ENCODE peak calls at places on chromosomes 13 and 19, in eight cellular contexts. One of them, this sample, is unnamed.

GRCh38 chr13:51726446-51727185 is 77.3 kb downstream of the DHRS12 start:
- DNase-seq in cardiac muscle cell: peak
- DNase-seq in WTC11: no peak
- DNase-seq in fibroblast of mammary gland: peak
- DNase-seq in coronary artery: no peak
- DNase-seq in body of pancreas: no peak
- DNase-seq in fibroblast of lung: peak
- DNase-seq in mammary epithelial cell: no peak
- DNase-seq in this sample: no peak

GRCh38 chr13:78610381-78610883 is 7.1 kb upstream of the POU4F1 start:
- DNase-seq in coronary artery: no peak
- DNase-seq in body of pancreas: no peak
- DNase-seq in fibroblast of mammary gland: peak
- DNase-seq in mammary epithelial cell: no peak
- DNase-seq in WTC11: no peak
- DNase-seq in fibroblast of lung: peak
- DNase-seq in cardiac muscle cell: peak
- DNase-seq in this sample: no peak

GRCh38 chr19:653425-653824 is 9.6 kb downstream of the RNF126 start:
- DNase-seq in fibroblast of mammary gland: no peak
- DNase-seq in fibroblast of lung: no peak
- DNase-seq in coronary artery: no peak
- DNase-seq in cardiac muscle cell: no peak
- DNase-seq in WTC11: no peak
- DNase-seq in mammary epithelial cell: no peak
- DNase-seq in body of pancreas: no peak
- DNase-seq in this sample: no peak

GRCh38 chr13:95355491-95355890 is 54.2 kb upstream of the ABCC4 start:
- DNase-seq in fibroblast of mammary gland: peak
- DNase-seq in WTC11: no peak
- DNase-seq in cardiac muscle cell: peak
- DNase-seq in body of pancreas: no peak
- DNase-seq in mammary epithelial cell: peak
- DNase-seq in fibroblast of lung: peak
- DNase-seq in coronary artery: no peak
- DNase-seq in this sample: no peak

GRCh38 chr13:89982406-89983085 is 1364.9 kb upstream of the MIR17HG start:
- DNase-seq in cardiac muscle cell: peak
- DNase-seq in mammary epithelial cell: no peak
- DNase-seq in body of pancreas: no peak
- DNase-seq in coronary artery: no peak
- DNase-seq in WTC11: no peak
- DNase-seq in fibroblast of mammary gland: peak
- DNase-seq in fibroblast of lung: peak
- DNase-seq in this sample: no peak

GRCh38 chr13:43057653-43058317 is 34.4 kb downstream of the DNAJC15 start:
- DNase-seq in fibroblast of mammary gland: no peak
- DNase-seq in fibroblast of lung: peak
- DNase-seq in mammary epithelial cell: no peak
- DNase-seq in WTC11: peak
- DNase-seq in cardiac muscle cell: peak
- DNase-seq in body of pancreas: no peak
- DNase-seq in coronary artery: no peak
- DNase-seq in this sample: no peak

GRCh38 chr13:88461272-88462009 is 790.3 kb downstream of the SLITRK5 start:
- DNase-seq in fibroblast of mammary gland: no peak
- DNase-seq in coronary artery: no peak
- DNase-seq in fibroblast of lung: no peak
- DNase-seq in body of pancreas: no peak
- DNase-seq in cardiac muscle cell: no peak
- DNase-seq in WTC11: peak
- DNase-seq in mammary epithelial cell: no peak
- DNase-seq in this sample: no peak

GRCh38 chr13:36088001-36088400 is 43.2 kb downstream of the DCLK1 start:
- DNase-seq in mammary epithelial cell: peak
- DNase-seq in cardiac muscle cell: no peak
- DNase-seq in fibroblast of mammary gland: peak
- DNase-seq in WTC11: no peak
- DNase-seq in coronary artery: no peak
- DNase-seq in fibroblast of lung: no peak
- DNase-seq in body of pancreas: no peak
- DNase-seq in this sample: no peak

GRCh38 chr13:27854606-27855005 is 62.3 kb downstream of the GSX1 start:
- DNase-seq in mammary epithelial cell: no peak
- DNase-seq in WTC11: no peak
- DNase-seq in fibroblast of lung: no peak
- DNase-seq in body of pancreas: no peak
- DNase-seq in coronary artery: no peak
- DNase-seq in fibroblast of mammary gland: no peak
- DNase-seq in cardiac muscle cell: no peak
- DNase-seq in this sample: no peak

GRCh38 chr13:99336750-99337149 is 29.6 kb upstream of the GPR183 start:
- DNase-seq in cardiac muscle cell: no peak
- DNase-seq in mammary epithelial cell: no peak
- DNase-seq in body of pancreas: no peak
- DNase-seq in fibroblast of mammary gland: no peak
- DNase-seq in fibroblast of lung: no peak
- DNase-seq in coronary artery: no peak
- DNase-seq in WTC11: no peak
- DNase-seq in this sample: no peak

GRCh38 chr13:30757026-30757425 is 21.7 kb downstream of the ALOX5AP start:
- DNase-seq in cardiac muscle cell: peak
- DNase-seq in fibroblast of lung: no peak
- DNase-seq in WTC11: no peak
- DNase-seq in body of pancreas: no peak
- DNase-seq in coronary artery: peak
- DNase-seq in fibroblast of mammary gland: no peak
- DNase-seq in mammary epithelial cell: no peak
- DNase-seq in this sample: no peak

GRCh38 chr13:32969516-32969941 is 46.7 kb upstream of the KL start:
- DNase-seq in fibroblast of mammary gland: peak
- DNase-seq in body of pancreas: no peak
- DNase-seq in cardiac muscle cell: peak
- DNase-seq in mammary epithelial cell: no peak
- DNase-seq in fibroblast of lung: peak
- DNase-seq in coronary artery: no peak
- DNase-seq in WTC11: no peak
- DNase-seq in this sample: no peak

GRCh38 chr13:93522486-93522885 is 295.9 kb downstream of the GPC6 start:
- DNase-seq in mammary epithelial cell: no peak
- DNase-seq in WTC11: no peak
- DNase-seq in fibroblast of lung: no peak
- DNase-seq in coronary artery: no peak
- DNase-seq in body of pancreas: no peak
- DNase-seq in fibroblast of mammary gland: peak
- DNase-seq in cardiac muscle cell: peak
- DNase-seq in this sample: no peak

GRCh38 chr19:35139618-35139943 is 957 bp downstream of the FXYD1 start:
- DNase-seq in coronary artery: no peak
- DNase-seq in fibroblast of mammary gland: no peak
- DNase-seq in body of pancreas: no peak
- DNase-seq in cardiac muscle cell: no peak
- DNase-seq in WTC11: no peak
- DNase-seq in mammary epithelial cell: no peak
- DNase-seq in fibroblast of lung: no peak
- DNase-seq in this sample: no peak

GRCh38 chr19:35609881-35610353 is 2.6 kb upstream of the HAUS5 start:
- DNase-seq in fibroblast of lung: no peak
- DNase-seq in fibroblast of mammary gland: no peak
- DNase-seq in mammary epithelial cell: no peak
- DNase-seq in cardiac muscle cell: no peak
- DNase-seq in body of pancreas: no peak
- DNase-seq in coronary artery: no peak
- DNase-seq in WTC11: no peak
- DNase-seq in this sample: no peak

GRCh38 chr13:25882732-25883357 is 169.0 kb downstream of the SHISA2 start:
- DNase-seq in coronary artery: no peak
- DNase-seq in WTC11: no peak
- DNase-seq in cardiac muscle cell: no peak
- DNase-seq in fibroblast of lung: no peak
- DNase-seq in fibroblast of mammary gland: no peak
- DNase-seq in body of pancreas: no peak
- DNase-seq in mammary epithelial cell: no peak
- DNase-seq in this sample: no peak

GRCh38 chr19:38944981-38945506 is 14.3 kb downstream of the MRPS12 start:
- DNase-seq in fibroblast of lung: no peak
- DNase-seq in fibroblast of mammary gland: peak
- DNase-seq in WTC11: peak
- DNase-seq in mammary epithelial cell: no peak
- DNase-seq in cardiac muscle cell: no peak
- DNase-seq in coronary artery: no peak
- DNase-seq in body of pancreas: no peak
- DNase-seq in this sample: peak

GRCh38 chr13:30616927-30617314 is 799 bp upstream of the USPL1 start:
- DNase-seq in cardiac muscle cell: peak
- DNase-seq in fibroblast of mammary gland: peak
- DNase-seq in fibroblast of lung: peak
- DNase-seq in body of pancreas: peak
- DNase-seq in coronary artery: peak
- DNase-seq in mammary epithelial cell: peak
- DNase-seq in WTC11: no peak
- DNase-seq in this sample: no peak

GRCh38 chr19:6235031-6235951 is 44.5 kb downstream of the MLLT1 start:
- DNase-seq in body of pancreas: no peak
- DNase-seq in fibroblast of mammary gland: no peak
- DNase-seq in cardiac muscle cell: no peak
- DNase-seq in fibroblast of lung: no peak
- DNase-seq in coronary artery: no peak
- DNase-seq in WTC11: no peak
- DNase-seq in mammary epithelial cell: no peak
- DNase-seq in this sample: no peak

GRCh38 chr19:6232567-6232966 is 47.2 kb downstream of the MLLT1 start:
- DNase-seq in fibroblast of lung: peak
- DNase-seq in WTC11: no peak
- DNase-seq in mammary epithelial cell: peak
- DNase-seq in cardiac muscle cell: peak
- DNase-seq in body of pancreas: no peak
- DNase-seq in coronary artery: no peak
- DNase-seq in fibroblast of mammary gland: peak
- DNase-seq in this sample: no peak

GRCh38 chr19:6234527-6234926 is 45.2 kb downstream of the MLLT1 start:
- DNase-seq in cardiac muscle cell: no peak
- DNase-seq in mammary epithelial cell: no peak
- DNase-seq in fibroblast of mammary gland: no peak
- DNase-seq in body of pancreas: no peak
- DNase-seq in fibroblast of lung: no peak
- DNase-seq in WTC11: no peak
- DNase-seq in coronary artery: no peak
- DNase-seq in this sample: no peak

GRCh38 chr19:6233827-6234511 is 45.8 kb downstream of the MLLT1 start:
- DNase-seq in WTC11: no peak
- DNase-seq in body of pancreas: no peak
- DNase-seq in cardiac muscle cell: peak
- DNase-seq in fibroblast of lung: no peak
- DNase-seq in coronary artery: no peak
- DNase-seq in mammary epithelial cell: no peak
- DNase-seq in fibroblast of mammary gland: peak
- DNase-seq in this sample: no peak

GRCh38 chr19:6233051-6233826 is 46.5 kb downstream of the MLLT1 start:
- DNase-seq in WTC11: no peak
- DNase-seq in fibroblast of mammary gland: peak
- DNase-seq in body of pancreas: peak
- DNase-seq in mammary epithelial cell: no peak
- DNase-seq in fibroblast of lung: peak
- DNase-seq in coronary artery: no peak
- DNase-seq in cardiac muscle cell: peak
- DNase-seq in this sample: no peak
- TF ChIP-seq CTCF in WTC11: no peak
- TF ChIP-seq CTCF in fibroblast of mammary gland: no peak
- TF ChIP-seq CTCF in body of pancreas: peak
- TF ChIP-seq CTCF in mammary epithelial cell: no peak
- TF ChIP-seq CTCF in fibroblast of lung: no peak
- TF ChIP-seq CTCF in coronary artery: no peak
- TF ChIP-seq CTCF in cardiac muscle cell: no peak
- TF ChIP-seq CTCF in this sample: no peak

GRCh38 chr13:77002590-77003190 is 10.8 kb downstream of the CLN5 start:
- DNase-seq in mammary epithelial cell: peak
- DNase-seq in WTC11: no peak
- DNase-seq in coronary artery: no peak
- DNase-seq in fibroblast of mammary gland: peak
- DNase-seq in body of pancreas: no peak
- DNase-seq in fibroblast of lung: peak
- DNase-seq in cardiac muscle cell: peak
- DNase-seq in this sample: no peak
- TF ChIP-seq CTCF in mammary epithelial cell: peak
- TF ChIP-seq CTCF in WTC11: peak
- TF ChIP-seq CTCF in coronary artery: peak
- TF ChIP-seq CTCF in fibroblast of mammary gland: peak
- TF ChIP-seq CTCF in body of pancreas: peak
- TF ChIP-seq CTCF in fibroblast of lung: peak
- TF ChIP-seq CTCF in cardiac muscle cell: peak
- TF ChIP-seq CTCF in this sample: peak

GRCh38 chr19:20247016-20247683 is 80.1 kb downstream of the ZNF486 start:
- DNase-seq in WTC11: peak
- DNase-seq in body of pancreas: peak
- DNase-seq in mammary epithelial cell: peak
- DNase-seq in fibroblast of mammary gland: peak
- DNase-seq in coronary artery: no peak
- DNase-seq in cardiac muscle cell: peak
- DNase-seq in fibroblast of lung: peak
- DNase-seq in this sample: peak
- TF ChIP-seq CTCF in WTC11: peak
- TF ChIP-seq CTCF in body of pancreas: peak
- TF ChIP-seq CTCF in mammary epithelial cell: no peak
- TF ChIP-seq CTCF in fibroblast of mammary gland: no peak
- TF ChIP-seq CTCF in coronary artery: no peak
- TF ChIP-seq CTCF in cardiac muscle cell: peak
- TF ChIP-seq CTCF in fibroblast of lung: peak
- TF ChIP-seq CTCF in this sample: peak

GRCh38 chr13:62019858-62020257 is 604.2 kb upstream of the PCDH20 start:
- DNase-seq in coronary artery: no peak
- DNase-seq in fibroblast of lung: no peak
- DNase-seq in WTC11: no peak
- DNase-seq in fibroblast of mammary gland: no peak
- DNase-seq in cardiac muscle cell: no peak
- DNase-seq in body of pancreas: no peak
- DNase-seq in mammary epithelial cell: no peak
- DNase-seq in this sample: no peak

GRCh38 chr13:62014299-62014698 is 598.6 kb upstream of the PCDH20 start:
- DNase-seq in WTC11: no peak
- DNase-seq in fibroblast of lung: peak
- DNase-seq in body of pancreas: no peak
- DNase-seq in cardiac muscle cell: peak
- DNase-seq in coronary artery: no peak
- DNase-seq in mammary epithelial cell: no peak
- DNase-seq in fibroblast of mammary gland: peak
- DNase-seq in this sample: no peak
- TF ChIP-seq CTCF in WTC11: no peak
- TF ChIP-seq CTCF in fibroblast of lung: no peak
- TF ChIP-seq CTCF in body of pancreas: no peak
- TF ChIP-seq CTCF in cardiac muscle cell: no peak
- TF ChIP-seq CTCF in coronary artery: no peak
- TF ChIP-seq CTCF in mammary epithelial cell: no peak
- TF ChIP-seq CTCF in fibroblast of mammary gland: no peak
- TF ChIP-seq CTCF in this sample: peak

DNA sequence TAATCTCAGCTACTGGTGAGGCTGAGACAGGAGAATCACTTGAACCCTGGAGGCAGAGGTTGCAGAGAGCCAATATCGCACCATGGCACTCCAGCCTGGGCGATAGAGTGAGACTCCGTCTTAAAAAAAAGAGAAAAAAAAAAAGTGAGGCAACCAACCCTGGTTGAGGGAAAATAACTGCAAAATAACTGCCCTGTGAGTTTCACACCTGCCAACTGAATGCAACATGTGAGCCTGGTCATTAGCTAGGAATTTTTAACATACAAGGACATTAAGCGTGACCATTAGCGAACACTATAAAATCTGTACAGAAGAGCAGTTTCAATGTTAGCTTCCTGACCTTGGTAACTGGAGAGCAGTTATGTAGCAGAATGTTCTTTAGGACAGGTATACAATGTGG is 2.4 kb upstream of the CCNP start:
- DNase-seq in WTC11: no peak
- DNase-seq in fibroblast of mammary gland: no peak
- DNase-seq in cardiac muscle cell: no peak
- DNase-seq in body of pancreas: no peak
- DNase-seq in mammary epithelial cell: no peak
- DNase-seq in fibroblast of lung: no peak
- DNase-seq in coronary artery: no peak
- DNase-seq in this sample: no peak
- TF ChIP-seq CTCF in WTC11: no peak
- TF ChIP-seq CTCF in fibroblast of mammary gland: no peak
- TF ChIP-seq CTCF in cardiac muscle cell: no peak
- TF ChIP-seq CTCF in body of pancreas: no peak
- TF ChIP-seq CTCF in mammary epithelial cell: no peak
- TF ChIP-seq CTCF in fibroblast of lung: no peak
- TF ChIP-seq CTCF in coronary artery: no peak
- TF ChIP-seq CTCF in this sample: no peak